ENCODE peak calls at places on chromosome 16, in seven cellular contexts. D is MM.1S, P is pancreas, J is mesendoderm, S is HAP-1, M is lung microvascular endothelial cell, O is iPS-NIHi11. Y is an unnamed sample.

GRCh38 chr16:21283521-21284289 is 5.6 kb upstream of the CRYM start:
- DNase-seq in D (no peak), P (peak; percentile 30), J (peak; percentile 73), S (peak; percentile 80), M (peak; percentile 26), O (peak; percentile 80), Y (peak; percentile 58)

GRCh38 chr16:2527071-2527783 is 4.0 kb downstream of the CEMP1 start:
- DNase-seq in D (no peak), P (peak; percentile 32), J (no peak), S (no peak), M (no peak), O (no peak), Y (no peak)

GRCh38 chr16:46629331-46629843 is 8.2 kb upstream of the SHCBP1 start:
- DNase-seq in D (peak; percentile 49), P (no peak), J (peak; percentile 80), S (peak; percentile 58), M (peak; percentile 61), O (peak; percentile 61), Y (no peak)

GRCh38 chr16:55949518-55949917 is 74.3 kb upstream of the CES5A start:
- DNase-seq in D (no peak), P (no peak), J (no peak), S (no peak), M (no peak), O (no peak), Y (no peak)

GRCh38 chr16:11524098-11524760 is 62.5 kb downstream of the LITAF start:
- DNase-seq in D (no peak), P (no peak), J (no peak), S (no peak), M (no peak), O (no peak), Y (no peak)

GRCh38 chr16:53642094-53642493 is 61.6 kb downstream of the RPGRIP1L start:
- DNase-seq in D (no peak), P (no peak), J (no peak), S (no peak), M (no peak), O (no peak), Y (no peak)

GRCh38 chr16:16075463-16076399 is 126.3 kb downstream of the ABCC1 start:
- DNase-seq in D (no peak), P (no peak), J (no peak), S (no peak), M (no peak), O (no peak), Y (no peak)

GRCh38 chr16:8729779-8730334 is 55.4 kb downstream of the ABAT start:
- DNase-seq in D (no peak), P (no peak), J (no peak), S (no peak), M (no peak), O (no peak), Y (no peak)

GRCh38 chr16:53612003-53612402 is 91.7 kb downstream of the RPGRIP1L start:
- DNase-seq in D (no peak), P (no peak), J (no peak), S (no peak), M (no peak), O (no peak), Y (no peak)

GRCh38 chr16:80015566-80015965 is 415.0 kb upstream of the MAF start:
- DNase-seq in D (no peak), P (no peak), J (no peak), S (no peak), M (no peak), O (no peak), Y (no peak)

GRCh38 chr16:69513180-69513966 is 52.4 kb upstream of the NFAT5 start:
- DNase-seq in D (no peak), P (no peak), J (peak; percentile 47), S (no peak), M (no peak), O (no peak), Y (no peak)

GRCh38 chr16:89511352-89511751 is 3.1 kb downstream of the SPG7 start:
- DNase-seq in D (no peak), P (no peak), J (no peak), S (no peak), M (no peak), O (no peak), Y (no peak)

GRCh38 chr16:85394511-85395206 is 218.5 kb upstream of the GSE1 start:
- DNase-seq in D (no peak), P (peak; percentile 16), J (peak; percentile 48), S (no peak), M (no peak), O (no peak), Y (no peak)

Y was measured in prostate gland.